ENCODE peak calls at places on chromosomes 3 and 15, in seven cellular contexts. N is tibial artery; F is HCT116; W is right lobe of liver; E is CD4-positive, CD25-positive, alpha-beta regulatory T cell; V is PC-3; C is cardiac muscle cell. A is an unnamed sample.

GRCh38 chr3:101381809-101382208 is 61.4 kb upstream of the IMPG2 start:
- DNase-seq in V (peak), N (no peak), W (no peak), F (peak), E (no peak), C (peak), A (no peak)

GRCh38 chr3:64687781-64688515 is at the start of gene ADAMTS9:
- DNase-seq in F (no peak), W (peak), C (peak), E (no peak), V (no peak), N (peak), A (no peak)

GRCh38 chr3:160226026-160226739 is 961 bp downstream of the C3orf80 start:
- DNase-seq in E (no peak), C (peak), V (no peak), W (no peak), N (no peak), F (no peak), A (no peak)

GRCh38 chr3:54042259-54042823 is 80.0 kb upstream of the CACNA2D3 start:
- DNase-seq in V (peak), W (no peak), F (no peak), E (no peak), N (no peak), C (no peak), A (no peak)

GRCh38 chr3:53084310-53085001 is 38.6 kb upstream of the SFMBT1 start:
- DNase-seq in C (peak), W (no peak), N (peak), F (no peak), E (no peak), V (no peak), A (peak)

GRCh38 chr3:117074833-117075232 is 365.3 kb downstream of the TUSC7 start:
- DNase-seq in N (no peak), W (no peak), E (no peak), F (no peak), C (no peak), V (no peak), A (no peak)

GRCh38 chr3:130866327-130866726 is 27.6 kb upstream of the ATP2C1 start:
- DNase-seq in E (no peak), V (no peak), C (no peak), F (no peak), N (no peak), W (no peak), A (no peak)

GRCh38 chr3:65334045-65334665 is 646.4 kb upstream of the ADAMTS9 start:
- DNase-seq in W (no peak), F (no peak), V (peak), E (no peak), N (no peak), C (peak), A (no peak)

GRCh38 chr15:33994005-33994615 is 25.8 kb downstream of the CHRM5 start:
- DNase-seq in V (peak), W (no peak), N (no peak), F (peak), E (no peak), C (peak), A (no peak)

GRCh38 chr3:38067508-38068233 is 28.7 kb downstream of the DLEC1 start:
- DNase-seq in F (no peak), W (no peak), V (no peak), E (no peak), C (no peak), N (no peak), A (no peak)

GRCh38 chr3:152291238-152291637 is 22.5 kb downstream of the MBNL1 start:
- DNase-seq in V (no peak), N (no peak), C (no peak), W (no peak), E (no peak), F (no peak), A (no peak)

GRCh38 chr3:42411429-42411828 is 1.0 kb upstream of the LYZL4 start:
- DNase-seq in E (no peak), C (no peak), F (no peak), V (no peak), N (no peak), W (no peak), A (no peak)

GRCh38 chr15:56341201-56341600 is 24.0 kb upstream of the TEX9 start:
- DNase-seq in W (no peak), N (no peak), C (no peak), V (peak), F (no peak), E (no peak), A (no peak)

GRCh38 chr3:53375019-53375418 is 27.7 kb upstream of the DCP1A start:
- DNase-seq in C (peak), E (no peak), V (peak), F (peak), W (peak), N (no peak), A (peak)

GRCh38 chr15:69883306-69883705 is 214.4 kb downstream of the TLE3 start:
- DNase-seq in W (no peak), F (no peak), C (no peak), E (no peak), N (no peak), V (no peak), A (no peak)

GRCh38 chr15:50257924-50258323 is 7.6 kb downstream of the HDC start:
- DNase-seq in W (no peak), C (no peak), N (no peak), E (no peak), F (no peak), V (peak), A (no peak)

GRCh38 chr15:101410612-101411011 is 78.9 kb downstream of the PCSK6 start:
- DNase-seq in F (no peak), E (no peak), W (no peak), C (no peak), V (no peak), N (no peak), A (no peak)

GRCh38 chr3:140378571-140379340 is 299.1 kb upstream of the TRIM42 start:
- DNase-seq in F (no peak), E (no peak), W (no peak), C (no peak), V (no peak), N (no peak), A (no peak)

GRCh38 chr15:47461560-47462175 is 255.6 kb upstream of the SEMA6D start:
- DNase-seq in W (no peak), N (no peak), E (no peak), V (no peak), C (no peak), F (no peak), A (no peak)

GRCh38 chr15:69410290-69410874 is 3.8 kb upstream of the KIF23 start:
- DNase-seq in F (peak), W (no peak), V (peak), C (peak), E (no peak), N (no peak), A (peak)

GRCh38 chr15:86491118-86491517 is 411.4 kb downstream of the AGBL1 start:
- DNase-seq in E (no peak), W (no peak), V (no peak), F (no peak), C (no peak), N (no peak), A (no peak)

GRCh38 chr15:31440754-31441298 is 114.2 kb downstream of the KLF13 start:
- DNase-seq in N (peak), W (peak), F (no peak), V (no peak), C (peak), E (peak), A (no peak)

GRCh38 chr15:25947336-25948080 is 84.4 kb upstream of the ATP10A start:
- DNase-seq in V (peak), E (no peak), N (no peak), W (no peak), C (peak), F (no peak), A (no peak)

GRCh38 chr3:9351709-9352126 is 11.1 kb upstream of the THUMPD3 start:
- DNase-seq in V (peak), W (no peak), F (peak), C (no peak), E (no peak), N (no peak), A (no peak)

GRCh38 chr3:127706785-127707351 is 34.1 kb downstream of the ABTB1 start:
- DNase-seq in N (peak), W (peak), E (no peak), F (no peak), C (no peak), V (no peak), A (no peak)

GRCh38 chr3:71690222-71690821 is 34.9 kb downstream of the EIF4E3 start:
- DNase-seq in V (no peak), W (no peak), N (no peak), C (no peak), E (no peak), F (no peak), A (no peak)

GRCh38 chr15:72034351-72034750 is 83.6 kb downstream of the MYO9A start:
- DNase-seq in E (no peak), V (no peak), C (no peak), W (no peak), F (no peak), N (no peak), A (no peak)
- H3K27ac ChIP-seq in E (no peak), V (no peak), C (no peak), W (no peak), F (no peak), N (no peak), A (no peak)

DNA sequence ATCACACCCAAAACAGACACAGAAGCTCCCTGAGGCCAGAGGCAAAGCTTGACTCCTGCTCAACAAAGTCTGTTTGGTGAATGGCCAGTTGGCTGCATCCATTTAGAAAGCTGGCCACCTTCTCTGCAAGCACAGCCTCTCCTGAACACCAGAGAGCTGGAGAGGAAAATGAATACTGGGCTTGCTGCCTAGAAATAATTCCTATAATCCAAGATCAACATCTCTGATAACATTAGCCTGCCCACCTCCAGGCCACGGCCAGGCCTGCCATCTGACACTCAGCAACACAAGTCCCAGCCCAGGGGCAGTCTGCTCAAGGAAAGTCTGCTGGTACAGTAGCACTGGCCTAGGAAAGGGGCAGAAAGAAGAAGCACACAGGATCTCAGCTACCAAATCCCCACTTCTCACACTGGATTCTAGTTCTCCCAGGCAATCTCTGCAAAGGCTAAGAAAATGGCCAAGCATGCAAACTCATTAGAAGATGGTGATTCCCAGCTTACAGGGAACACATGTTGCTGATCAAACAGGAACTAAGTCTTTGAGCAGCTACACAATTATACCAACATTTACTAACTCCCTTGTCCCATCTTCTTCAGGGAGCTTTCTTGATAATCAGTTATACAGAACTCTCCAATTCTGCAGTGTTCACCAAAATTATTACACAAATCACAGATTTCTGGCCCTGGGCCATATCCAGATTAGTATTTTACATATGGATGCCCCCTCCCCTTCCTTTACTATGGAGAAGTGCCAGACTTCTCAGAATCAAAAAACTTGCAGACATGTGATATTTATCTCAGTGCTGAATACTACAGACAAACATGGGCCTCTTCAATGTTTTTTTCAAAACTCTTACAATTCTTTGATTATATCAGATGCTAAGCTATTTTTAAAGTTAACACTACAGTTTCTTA is 9.9 kb downstream of the TBC1D2B start:
- DNase-seq in C (no peak), F (no peak), V (peak), N (peak), E (no peak), W (peak), A (no peak)
- H3K27ac ChIP-seq in C (no peak), F (no peak), V (no peak), N (peak), E (peak), W (peak), A (no peak)

DNA sequence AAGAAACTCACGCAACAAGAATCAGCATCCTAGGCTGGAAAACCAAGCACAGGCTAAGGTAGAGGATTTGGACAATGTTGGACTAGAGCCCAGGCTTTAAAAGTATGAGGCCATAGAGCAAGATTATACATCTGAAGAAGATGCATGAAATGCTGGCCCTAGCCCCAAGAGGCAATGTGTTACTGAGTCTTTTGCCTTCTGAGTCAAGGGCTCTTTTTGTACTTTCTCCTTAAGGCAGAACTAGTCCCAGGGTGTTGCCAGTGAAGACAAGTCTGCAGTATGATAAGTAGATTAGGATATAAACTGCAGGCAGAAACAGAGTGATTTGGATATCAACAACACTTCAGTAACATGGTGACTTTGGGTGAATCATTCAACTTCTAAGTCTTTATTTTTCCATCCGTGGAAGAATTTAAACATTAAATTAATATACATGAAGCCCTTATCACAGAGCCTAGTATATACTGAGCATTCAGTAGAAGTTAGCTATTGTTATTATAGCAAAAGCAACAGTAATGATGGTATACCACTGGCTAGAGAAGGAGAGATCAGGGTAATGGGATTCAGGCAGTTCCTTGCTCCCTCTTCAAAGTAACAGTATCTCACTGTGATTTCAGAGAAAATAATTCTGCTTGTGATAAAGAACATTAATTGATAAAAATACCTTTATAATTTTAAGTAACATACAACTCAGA is 99.9 kb upstream of the MLF1 start:
- DNase-seq in E (no peak), W (no peak), C (no peak), N (no peak), F (no peak), V (peak), A (no peak)
- H3K27ac ChIP-seq in E (no peak), W (no peak), C (no peak), N (no peak), F (no peak), V (peak), A (no peak)

GRCh38 chr15:55289011-55289572 is 521 bp downstream of the RAB27A start:
- DNase-seq in W (peak), V (peak), F (no peak), C (peak), N (peak), E (peak), A (no peak)

GRCh38 chr15:55284461-55284860 is 5.2 kb downstream of the RAB27A start:
- DNase-seq in W (no peak), N (no peak), V (no peak), E (no peak), C (peak), F (no peak), A (no peak)

GRCh38 chr15:55288006-55288717 is 1.5 kb downstream of the RAB27A start:
- DNase-seq in N (no peak), F (no peak), E (no peak), C (no peak), V (no peak), W (no peak), A (no peak)

GRCh38 chr15:55290361-55291057 is 896 bp upstream of the RAB27A start:
- DNase-seq in E (peak), V (peak), W (peak), C (peak), F (peak), N (peak), A (no peak)

GRCh38 chr15:55289573-55290360 is at the start of gene RAB27A:
- DNase-seq in W (peak), F (peak), C (peak), E (peak), V (peak), N (peak), A (no peak)
- H3K27ac ChIP-seq in W (peak), F (peak), C (peak), E (peak), V (peak), N (peak), A (peak)

GRCh38 chr3:194294888-194295214 is 56.3 kb downstream of the CPN2 start:
- DNase-seq in W (no peak), F (no peak), V (no peak), E (no peak), C (no peak), N (peak), A (no peak)
- H3K27ac ChIP-seq in W (no peak), F (peak), V (no peak), E (no peak), C (no peak), N (no peak), A (no peak)

DNA sequence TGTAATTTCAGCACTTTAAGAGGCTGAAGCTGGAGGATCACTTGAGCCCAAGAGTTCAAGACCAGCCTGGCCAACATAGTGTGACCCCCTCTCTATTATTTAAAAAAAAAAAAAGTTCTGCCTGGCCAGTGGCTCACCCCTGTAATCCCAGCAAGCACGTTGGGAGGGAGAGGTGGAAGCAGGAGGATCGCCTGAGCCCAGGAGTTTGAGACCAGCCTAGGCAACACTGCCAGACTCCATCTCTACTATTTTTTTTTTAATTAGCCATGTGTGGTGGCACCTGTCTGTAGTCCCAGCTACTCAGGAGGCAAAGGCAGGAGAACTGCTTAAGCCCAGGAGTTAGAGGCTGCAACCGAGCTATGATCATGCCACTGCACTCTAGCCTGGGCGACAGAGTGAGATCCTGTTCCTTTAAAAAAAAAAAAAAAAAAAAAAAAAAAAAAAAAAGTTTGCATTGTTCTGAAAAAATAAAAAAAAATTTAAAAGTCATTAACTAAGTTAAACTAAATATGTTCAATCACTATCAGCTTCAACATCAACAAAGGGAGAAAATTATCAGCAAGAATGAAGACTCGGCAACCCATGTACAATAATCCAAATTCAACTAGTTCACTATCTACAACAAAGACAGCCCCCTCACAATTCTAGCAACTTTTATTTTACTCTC is 1.9 kb downstream of the RAF1 start:
- DNase-seq in N (peak), W (peak), V (no peak), E (no peak), C (no peak), F (no peak), A (no peak)
- H3K27ac ChIP-seq in N (peak), W (peak), V (no peak), E (peak), C (peak), F (peak), A (peak)

GRCh38 chr15:67878647-67879293 is 38.9 kb upstream of the RNU6-1 start:
- DNase-seq in C (no peak), V (no peak), W (no peak), N (no peak), F (no peak), E (no peak), A (no peak)
- H3K27ac ChIP-seq in C (no peak), V (no peak), W (no peak), N (no peak), F (no peak), E (no peak), A (no peak)

GRCh38 chr3:161576733-161577510 is 80.3 kb downstream of the OTOL1 start:
- DNase-seq in V (peak), W (no peak), F (no peak), C (no peak), N (no peak), E (no peak), A (no peak)
- H3K27ac ChIP-seq in V (peak), W (no peak), F (no peak), C (no peak), N (no peak), E (no peak), A (no peak)

GRCh38 chr3:4472766-4473165 is 5.7 kb upstream of the SUMF1 start:
- DNase-seq in F (no peak), V (no peak), C (no peak), W (no peak), N (no peak), E (no peak), A (no peak)
- H3K27ac ChIP-seq in F (no peak), V (no peak), C (no peak), W (no peak), N (no peak), E (no peak), A (no peak)

GRCh38 chr15:59174846-59175831 is 31.5 kb upstream of the LDHAL6B start:
- DNase-seq in W (no peak), N (no peak), V (peak), C (peak), F (peak), E (no peak), A (no peak)
- H3K27ac ChIP-seq in W (peak), N (peak), V (peak), C (no peak), F (no peak), E (no peak), A (peak)

A was measured in epithelial cell of prostate.